ENCODE peak calls at places on chromosomes 5 and 9, in nine cellular contexts. V, D, J, Z, G, P, B, R and L are unnamed samples.

GRCh38 chr5:141476132-141476909 is 555 bp downstream of the PCDHGC3 start:
- DNase-seq in Z (no peak), R (no peak), G (peak; percentile 76), V (no peak), J (peak; percentile 57), D (peak; percentile 54), P (peak; percentile 55), B (no peak), L (no peak)

GRCh38 chr5:72018158-72018803 is 89.0 kb upstream of the MAP1B start:
- DNase-seq in J (peak; percentile 71), B (peak; percentile 72), G (no peak), Z (peak; percentile 57), R (peak; percentile 26), V (peak; percentile 75), D (no peak), P (peak; percentile 62), L (peak; percentile 10)

GRCh38 chr5:173973614-173973969 is 15.4 kb upstream of the C5orf47 start:
- DNase-seq in R (no peak), P (peak; percentile 48), D (no peak), V (peak; percentile 44), J (peak; percentile 31), B (no peak), G (no peak), Z (no peak), L (no peak)

GRCh38 chr5:55856511-55857246 is 5.5 kb downstream of the IL31RA start:
- DNase-seq in P (no peak), G (no peak), R (no peak), V (no peak), Z (no peak), D (no peak), B (no peak), J (no peak), L (no peak)

GRCh38 chr5:140881889-140882590 is at the start of gene PCDHA13:
- DNase-seq in V (no peak), R (no peak), P (no peak), Z (no peak), B (no peak), J (no peak), G (no peak), D (no peak), L (no peak)

GRCh38 chr5:159174511-159175168 is 34.7 kb downstream of the RNF145 start:
- DNase-seq in V (no peak), Z (no peak), J (no peak), P (no peak), D (no peak), B (no peak), R (no peak), G (no peak), L (no peak)

GRCh38 chr9:138097501-138097991 is 220.0 kb downstream of the CACNA1B start:
- DNase-seq in Z (no peak), G (no peak), P (peak; percentile 17), D (peak; percentile 4), J (no peak), B (peak; percentile 59), V (no peak), R (no peak), L (no peak)

GRCh38 chr5:154937718-154938466 is at the start of gene GEMIN5:
- DNase-seq in G (peak; percentile 84), Z (peak; percentile 77), V (peak; percentile 92), D (peak; percentile 59), J (peak; percentile 90), B (peak; percentile 97), R (peak; percentile 54), P (peak; percentile 87), L (peak; percentile 92)

DNA sequence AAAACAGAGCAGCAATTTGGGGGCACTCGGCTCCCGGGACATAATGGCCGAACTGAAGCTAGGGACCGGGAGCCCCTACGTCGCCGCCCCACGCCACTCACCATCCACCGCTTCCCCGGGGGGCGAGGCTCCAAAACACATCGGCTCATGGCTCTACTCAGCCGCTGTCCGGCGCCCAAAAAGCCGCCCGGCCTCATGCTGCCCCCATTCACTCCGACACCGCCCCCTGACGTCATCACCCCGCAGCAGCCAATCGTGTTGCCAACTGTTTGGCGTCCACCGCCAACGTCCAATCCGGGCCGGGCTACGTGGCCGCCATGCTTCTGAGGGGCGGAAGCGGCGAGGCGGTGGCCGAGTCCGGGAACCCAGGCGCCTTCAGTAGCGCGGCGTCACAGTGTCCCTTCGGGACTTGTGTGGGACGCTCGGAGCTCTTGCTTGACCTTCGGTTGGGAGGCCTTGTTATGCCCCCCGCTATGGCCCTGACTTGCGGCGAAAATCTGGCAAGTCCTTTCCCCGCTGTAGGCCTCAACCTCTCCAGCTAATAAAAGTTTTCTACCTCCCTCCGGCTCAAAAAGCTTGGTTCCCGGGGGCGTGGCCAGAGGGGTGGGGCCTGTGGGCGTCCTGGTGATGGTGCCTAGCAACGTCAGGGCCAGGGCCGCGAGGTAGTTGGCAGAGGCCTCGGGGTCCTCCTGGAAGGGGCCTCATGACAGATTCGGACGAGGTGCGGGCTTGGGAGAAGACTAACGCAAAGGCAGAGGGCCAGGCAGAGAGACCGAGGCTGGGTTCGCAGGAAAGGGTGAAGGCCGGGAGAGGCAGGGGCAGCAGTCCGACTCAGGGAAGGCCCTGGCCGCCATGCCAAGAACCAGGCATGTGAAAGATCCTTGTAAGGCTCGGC is at the start of the genes PTRH1 and TTC16:
- DNase-seq in B (peak; percentile 99), G (peak; percentile 99), J (peak; percentile 98), R (peak; percentile 72), Z (peak; percentile 93), V (peak; percentile 98), D (peak; percentile 96), P (peak; percentile 97), L (peak; percentile 99)
- TF ChIP-seq POLR2AphosphoS5 in B (peak; percentile 93), G (peak; percentile 66), J (peak; percentile 70), R (peak; percentile 41), Z (peak; percentile 57), V (no peak), D (peak; percentile 90), P (peak; percentile 85), L (peak; percentile 82)

DNA sequence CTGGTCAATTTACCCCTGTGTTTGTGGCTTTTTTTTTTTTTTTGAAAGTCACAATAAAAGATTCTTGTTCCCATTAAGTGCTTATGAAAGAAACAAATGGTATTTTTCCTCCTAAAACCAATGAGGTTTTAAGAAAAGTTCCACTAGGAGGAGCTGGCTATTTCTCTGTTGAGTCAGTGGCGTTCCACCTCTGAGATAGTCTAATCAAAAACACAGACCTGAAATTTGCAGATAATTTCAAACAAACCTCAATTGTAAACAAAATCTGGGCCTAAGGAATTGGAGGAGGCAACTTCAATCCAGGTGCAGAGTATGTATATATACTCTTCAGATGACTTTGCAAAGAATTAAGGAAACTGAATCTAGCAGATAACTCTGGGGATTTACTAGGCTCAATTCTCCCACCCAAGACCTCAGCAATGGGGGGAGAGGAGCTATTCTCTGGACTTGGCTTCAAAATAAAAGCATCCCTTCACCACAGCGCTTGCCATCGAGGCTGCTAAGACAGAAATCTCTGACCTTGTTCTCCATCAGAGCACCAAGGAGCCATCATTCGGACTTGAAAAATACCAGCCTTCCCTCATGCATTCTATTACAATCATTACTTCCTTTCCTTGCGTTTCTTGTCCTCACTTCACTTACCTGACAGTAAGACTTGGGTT is 52.4 kb downstream of the FANCC start:
- DNase-seq in Z (no peak), J (no peak), P (no peak), G (no peak), B (no peak), D (no peak), V (peak; percentile 14), R (no peak), L (no peak)
- TF ChIP-seq CTCF in Z (peak; percentile 32), J (peak; percentile 22), P (no peak), G (peak; percentile 5), B (no peak), D (no peak), V (peak; percentile 55), R (peak; percentile 5), L (peak; percentile 36)

GRCh38 chr9:136826188-136826541 is 16.1 kb upstream of the AJM1 start:
- DNase-seq in B (no peak), Z (no peak), J (no peak), R (no peak), G (no peak), V (no peak), P (no peak), D (no peak), L (no peak)

GRCh38 chr9:136829412-136829811 is 12.9 kb upstream of the AJM1 start:
- DNase-seq in B (peak; percentile 57), Z (no peak), G (no peak), P (no peak), D (no peak), R (no peak), J (no peak), V (no peak), L (no peak)

GRCh38 chr9:136828474-136829140 is 13.7 kb upstream of the AJM1 start:
- DNase-seq in P (no peak), V (no peak), Z (no peak), R (no peak), J (no peak), B (no peak), G (no peak), D (no peak), L (no peak)

GRCh38 chr9:136826703-136827582 is 15.3 kb upstream of the AJM1 start:
- DNase-seq in B (peak; percentile 62), R (no peak), P (no peak), G (no peak), V (no peak), Z (no peak), D (no peak), J (no peak), L (no peak)

DNA sequence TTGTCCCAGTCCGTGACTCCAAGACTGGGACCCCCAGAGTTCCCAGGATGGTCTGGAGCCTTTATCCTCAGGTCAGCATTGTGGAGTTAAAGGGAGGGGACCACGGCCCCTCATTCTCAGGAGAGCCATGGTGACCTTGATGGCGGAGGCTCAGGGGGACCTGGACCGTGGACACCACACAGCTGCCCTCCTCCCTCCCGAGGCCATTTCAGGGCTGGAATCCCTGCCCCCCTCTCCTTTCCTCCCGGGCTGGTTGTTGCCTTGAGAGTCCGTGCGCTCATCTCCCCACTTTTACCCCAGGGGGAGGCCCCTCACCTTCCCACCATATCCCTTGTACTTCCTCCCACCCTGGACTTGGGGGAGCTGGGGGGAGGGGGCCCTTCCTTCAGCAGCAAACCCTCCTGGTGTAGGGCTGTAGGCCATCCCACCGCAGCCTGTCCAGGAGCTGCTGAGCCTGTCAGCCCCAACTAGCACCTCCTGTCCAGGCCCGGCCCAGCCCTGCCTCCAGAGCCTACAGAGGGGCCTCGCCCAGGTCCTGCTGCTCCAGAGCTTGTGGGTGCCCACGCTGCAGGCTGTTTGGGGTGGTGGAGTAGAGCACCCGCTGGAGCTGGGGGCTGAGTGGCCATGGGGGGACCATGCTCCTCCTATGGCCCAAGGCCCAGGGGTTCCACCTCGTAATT is 14.3 kb upstream of the AJM1 start:
- DNase-seq in V (no peak), Z (no peak), B (peak; percentile 63), R (no peak), P (no peak), G (no peak), D (no peak), J (no peak), L (no peak)
- H3K36me3 ChIP-seq in V (peaks cover 96% of the 10 kb centered on the region), Z (peaks cover 11% of the 10 kb centered on the region), B (peaks cover 100% of the 10 kb centered on the region), R (peaks cover 11% of the 10 kb centered on the region), P (peaks cover 100% of the 10 kb centered on the region), G (peaks cover 97% of the 10 kb centered on the region), D (peaks cover 16% of the 10 kb centered on the region), J (peaks cover 36% of the 10 kb centered on the region), L (peaks cover 68% of the 10 kb centered on the region)

DNA sequence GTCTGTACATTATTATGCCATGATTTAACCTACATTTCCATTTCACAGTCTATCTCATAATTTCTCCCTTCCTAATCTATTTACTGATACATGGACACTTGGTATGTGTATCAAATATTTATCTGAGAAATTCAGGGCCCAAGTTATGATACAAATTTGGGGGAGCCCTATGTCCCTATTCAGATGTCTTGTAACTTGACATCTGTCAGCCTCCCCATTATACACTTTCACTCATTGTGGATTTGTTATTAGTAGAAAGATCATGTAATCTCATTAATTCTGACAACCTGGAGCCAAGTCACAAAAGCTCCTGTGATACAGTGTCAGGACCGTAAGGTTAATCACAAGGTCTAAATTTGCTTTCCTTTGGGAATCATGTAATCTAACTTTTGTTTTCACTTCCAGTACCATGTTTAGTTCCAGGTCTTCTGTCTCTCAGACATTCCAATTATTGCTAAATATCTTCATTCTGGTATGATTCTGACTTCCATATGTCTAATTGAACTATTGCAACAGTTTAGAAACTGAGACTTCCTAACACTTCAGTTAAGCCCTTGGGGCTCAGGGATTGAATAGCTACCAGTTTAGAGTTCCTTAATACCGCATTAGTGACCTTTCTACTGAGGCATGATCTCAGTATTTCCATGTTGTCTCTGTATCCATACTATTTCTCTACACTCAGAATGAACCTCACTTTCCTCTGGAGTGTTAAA is 182.9 kb upstream of the NUDT12 start:
- DNase-seq in D (no peak), B (no peak), J (no peak), R (no peak), V (no peak), Z (no peak), G (no peak), P (no peak), L (no peak)
- TF ChIP-seq POLR2AphosphoS5 in D (no peak), B (no peak), J (no peak), R (no peak), V (no peak), Z (no peak), G (no peak), P (no peak), L (no peak)